ENCODE peak calls at places on chromosomes 2 and 18, in four cellular contexts. O is GM12878, H is H1, F is HepG2. U is an unnamed sample.

GRCh38 chr18:49189772-49190171 is 239.0 kb upstream of the SMAD7 start:
- DNase-seq in F (peak; percentile 64), O (no peak), H (no peak), U (no peak)

GRCh38 chr2:181395871-181396574 is 61.2 kb upstream of the ITGA4 start:
- DNase-seq in O (no peak), H (no peak), F (no peak), U (no peak)

GRCh38 chr2:176096243-176096985 is 3.2 kb upstream of the HOXD12 start:
- DNase-seq in F (no peak), H (peak; percentile 53), O (no peak), U (no peak)

GRCh38 chr2:120464448-120464931 is 118.6 kb downstream of the INHBB start:
- DNase-seq in H (no peak), F (no peak), O (no peak), U (no peak)

GRCh38 chr2:126882736-126883660 is 15.7 kb upstream of the TEX51 start:
- DNase-seq in F (no peak), H (no peak), O (no peak), U (no peak)

GRCh38 chr2:117726747-117727146 is 87.7 kb upstream of the DDX18 start:
- DNase-seq in F (no peak), O (no peak), H (no peak), U (no peak)

GRCh38 chr18:449374-449773 is 51.1 kb downstream of the COLEC12 start:
- DNase-seq in O (no peak), F (peak; percentile 18), H (no peak), U (no peak)

GRCh38 chr2:72744049-72744448 is 81.8 kb downstream of the EXOC6B start:
- DNase-seq in H (no peak), F (no peak), O (no peak), U (no peak)

GRCh38 chr2:105299290-105299689 is 30.2 kb downstream of the TGFBRAP1 start:
- DNase-seq in F (peak; percentile 23), O (no peak), H (no peak), U (no peak)

DNA sequence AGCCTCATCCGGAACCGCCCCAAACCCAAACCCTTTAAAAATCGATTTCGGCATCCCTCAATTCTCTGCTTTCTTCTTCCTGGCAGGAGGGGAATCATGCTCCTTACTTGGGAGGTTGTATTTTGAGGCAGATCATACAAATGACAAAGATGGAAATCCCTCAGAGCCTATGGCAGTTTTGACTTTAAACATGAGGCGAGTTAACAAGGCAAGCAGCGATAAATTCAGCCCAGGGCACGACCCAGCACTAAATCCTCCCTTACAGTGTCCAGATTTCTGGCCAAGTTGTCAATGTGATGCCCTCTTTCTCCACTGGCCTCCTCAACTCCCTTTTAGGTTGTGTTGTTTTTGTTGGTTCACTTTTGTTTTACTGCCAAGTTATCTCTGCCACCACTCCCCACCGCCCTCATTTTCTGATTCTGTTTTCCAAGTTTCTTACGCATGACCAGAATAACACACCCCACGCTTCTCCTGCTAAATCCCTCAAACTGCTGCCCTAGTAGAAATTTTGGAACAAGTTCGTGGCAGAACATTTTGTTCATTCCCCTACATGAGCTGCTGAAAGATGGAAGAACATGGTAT is 68.3 kb downstream of the CTAGE1 start:
- DNase-seq in O (no peak), F (no peak), H (no peak), U (no peak)
- TF ChIP-seq TCF12 in O (no peak), F (no peak), H (no peak), U (no peak)

DNA sequence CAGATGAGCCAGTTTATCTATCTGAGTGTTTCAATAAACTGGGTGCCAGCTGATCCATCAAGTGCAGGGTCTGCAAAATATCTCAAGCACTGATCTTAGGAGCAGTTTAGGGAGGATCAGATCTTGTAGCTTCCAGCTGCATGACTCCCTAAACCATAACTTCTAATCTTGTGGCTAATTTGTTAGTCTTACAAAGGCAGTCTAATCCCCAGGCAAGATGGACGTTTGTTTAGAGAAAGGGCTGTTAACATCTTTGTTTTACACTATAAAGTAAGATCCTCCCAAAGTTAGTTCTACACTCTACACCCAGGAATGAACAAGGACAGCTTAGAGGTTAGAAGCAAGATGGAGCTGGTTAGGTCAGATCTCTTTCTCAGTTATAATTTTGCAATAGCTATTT is 28.7 kb upstream of the HNMT start:
- DNase-seq in O (no peak), F (no peak), H (no peak), U (no peak)
- TF ChIP-seq TCF12 in O (no peak), F (no peak), H (no peak), U (no peak)

GRCh38 chr2:32063310-32064020 is at the start of gene SPAST:
- DNase-seq in F (peak; percentile 98), O (peak; percentile 90), H (peak; percentile 97), U (peak; percentile 99)
- TF ChIP-seq TCF12 in F (peak; percentile 13), O (no peak), H (no peak), U (no peak)

GRCh38 chr2:10911291-10912075 is at the start of gene KCNF1:
- DNase-seq in O (no peak), H (no peak), F (peak; percentile 68), U (peak; percentile 90)
- TF ChIP-seq TCF12 in O (no peak), H (no peak), F (no peak), U (no peak)

GRCh38 chr18:33034941-33035340 is 262.1 kb upstream of the KLHL14 start:
- DNase-seq in F (no peak), O (no peak), H (no peak), U (no peak)
- TF ChIP-seq TCF12 in F (no peak), O (no peak), H (no peak), U (no peak)

GRCh38 chr2:158816797-158817196 is 21.7 kb downstream of the DAPL1 start:
- DNase-seq in O (no peak), F (no peak), H (no peak), U (peak; percentile 31)
- TF ChIP-seq TCF12 in O (no peak), F (no peak), H (no peak), U (peak; percentile 24)

GRCh38 chr18:43656547-43656946 is 379.3 kb upstream of the SYT4 start:
- DNase-seq in F (no peak), O (no peak), H (no peak), U (no peak)
- TF ChIP-seq TCF12 in F (no peak), O (no peak), H (no peak), U (no peak)

GRCh38 chr2:26300234-26300641 is 45.7 kb upstream of the SELENOI start:
- DNase-seq in H (no peak), F (no peak), O (no peak), U (no peak)

GRCh38 chr2:26297061-26297460 is 48.9 kb upstream of the SELENOI start:
- DNase-seq in F (no peak), O (no peak), H (no peak), U (no peak)

GRCh38 chr2:26299488-26300092 is 46.4 kb upstream of the SELENOI start:
- DNase-seq in O (peak; percentile 12), H (peak; percentile 58), F (peak; percentile 23), U (no peak)

GRCh38 chr2:26298286-26298637 is 47.7 kb upstream of the SELENOI start:
- DNase-seq in F (no peak), H (no peak), O (no peak), U (no peak)

DNA sequence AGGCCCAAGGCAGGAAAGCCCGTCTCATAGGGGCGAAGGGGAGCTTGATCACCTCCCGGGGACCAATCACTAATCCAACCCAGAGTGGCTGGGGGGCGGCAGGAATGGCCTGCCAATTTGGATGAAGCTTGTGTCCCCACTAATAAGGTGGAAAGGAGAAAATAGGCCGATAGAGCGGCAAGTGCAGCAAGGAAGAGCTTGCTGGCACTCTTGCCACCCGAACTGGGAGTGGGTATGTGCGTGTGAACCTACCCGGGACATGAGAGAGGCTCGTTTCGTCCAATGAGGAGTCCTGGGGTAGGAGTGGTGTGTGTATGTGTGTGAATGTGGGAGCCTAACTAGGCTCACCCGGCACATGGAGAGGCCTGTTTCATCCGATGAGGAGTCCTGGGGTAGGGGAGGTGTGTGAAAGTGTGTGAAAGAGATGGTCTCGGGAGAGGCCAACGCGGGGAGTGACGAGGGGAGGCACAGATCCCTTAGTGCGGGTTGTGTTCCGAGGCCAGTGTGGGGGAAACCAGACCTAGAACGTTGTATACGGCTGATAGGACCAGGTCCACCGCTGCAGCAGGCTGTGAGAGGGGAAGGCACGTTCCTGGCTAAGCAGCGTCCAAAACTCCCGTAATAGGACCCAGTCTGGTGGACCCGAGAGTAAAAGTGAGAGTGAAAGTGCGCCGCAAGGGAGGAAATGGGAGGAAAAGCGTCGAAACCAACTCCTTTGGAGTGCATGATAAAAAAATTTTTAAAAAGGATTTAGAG is 47.1 kb upstream of the SELENOI start:
- DNase-seq in O (peak; percentile 9), F (peak; percentile 27), H (peak; percentile 71), U (no peak)
- TF ChIP-seq TCF12 in O (no peak), F (no peak), H (no peak), U (no peak)

U was measured in SK-N-SH.